ENCODE peak calls at places on chromosomes 6 and 20, in ten cellular contexts. Y, J, M, F, T, H, Z, K, L and G are unnamed samples.

GRCh38 chr6:33577106-33577535 is 3.0 kb downstream of the BAK1 start:
- DNase-seq in Y (peak; percentile 75), J (no peak), M (peak; percentile 72), F (peak; percentile 95), T (no peak), H (no peak), Z (peak; percentile 18), K (peak; percentile 39), L (no peak), G (no peak)

GRCh38 chr6:11536795-11537194 is 754 bp upstream of the TMEM170B start:
- DNase-seq in Y (no peak), J (no peak), M (no peak), F (peak; percentile 10), T (no peak), H (peak; percentile 12), Z (no peak), K (no peak), L (no peak), G (no peak)

GRCh38 chr20:2610941-2611720 is 41.3 kb upstream of the NOP56 start:
- DNase-seq in Y (no peak), J (no peak), M (no peak), F (no peak), T (no peak), H (no peak), Z (no peak), K (no peak), L (no peak), G (no peak)

GRCh38 chr6:31776563-31776960 is 566 bp downstream of the VWA7 start:
- DNase-seq in Y (no peak), J (no peak), M (no peak), F (no peak), T (no peak), H (no peak), Z (no peak), K (no peak), L (peak; percentile 5), G (no peak)

GRCh38 chr6:90895299-90896164 is 308.7 kb upstream of the MAP3K7 start:
- DNase-seq in Y (no peak), J (no peak), M (no peak), F (no peak), T (no peak), H (no peak), Z (no peak), K (no peak), L (no peak), G (no peak)

GRCh38 chr6:56408976-56409375 is 161.6 kb upstream of the COL21A1 start:
- DNase-seq in Y (no peak), J (no peak), M (no peak), F (no peak), T (no peak), H (no peak), Z (no peak), K (no peak), L (no peak), G (no peak)

GRCh38 chr6:141700836-141701235 is 431.9 kb upstream of the GJE1 start:
- DNase-seq in Y (no peak), J (no peak), M (no peak), F (no peak), T (peak; percentile 0), H (no peak), Z (no peak), K (no peak), L (no peak), G (no peak)

GRCh38 chr6:40485795-40486194 is 101.4 kb downstream of the LRFN2 start:
- DNase-seq in Y (no peak), J (no peak), M (no peak), F (no peak), T (no peak), H (no peak), Z (no peak), K (no peak), L (no peak), G (no peak)

GRCh38 chr6:160394654-160395035 is 46.5 kb downstream of the SLC22A3 start:
- DNase-seq in Y (no peak), J (no peak), M (no peak), F (no peak), T (no peak), H (no peak), Z (no peak), K (no peak), L (no peak), G (no peak)

GRCh38 chr20:35344354-35344837 is 52.2 kb upstream of the FAM83C start:
- DNase-seq in Y (peak; percentile 55), J (no peak), M (peak; percentile 70), F (peak; percentile 65), T (peak; percentile 88), H (no peak), Z (peak; percentile 95), K (peak; percentile 63), L (peak; percentile 93), G (no peak)

GRCh38 chr6:166950443-166950821 is 5.9 kb downstream of the RNASET2 start:
- DNase-seq in Y (no peak), J (no peak), M (no peak), F (peak; percentile 38), T (no peak), H (peak; percentile 87), Z (no peak), K (no peak), L (no peak), G (peak; percentile 70)

GRCh38 chr6:70956191-70956450 is 739 bp downstream of the B3GAT2 start:
- DNase-seq in Y (no peak), J (no peak), M (no peak), F (no peak), T (no peak), H (no peak), Z (no peak), K (no peak), L (no peak), G (no peak)
- TF ChIP-seq CTCF in Y (peak; percentile 12), J (peak; percentile 44), M (no peak), F (no peak), T (no peak), H (no peak), Z (no peak), K (no peak), L (no peak), G (no peak)

DNA sequence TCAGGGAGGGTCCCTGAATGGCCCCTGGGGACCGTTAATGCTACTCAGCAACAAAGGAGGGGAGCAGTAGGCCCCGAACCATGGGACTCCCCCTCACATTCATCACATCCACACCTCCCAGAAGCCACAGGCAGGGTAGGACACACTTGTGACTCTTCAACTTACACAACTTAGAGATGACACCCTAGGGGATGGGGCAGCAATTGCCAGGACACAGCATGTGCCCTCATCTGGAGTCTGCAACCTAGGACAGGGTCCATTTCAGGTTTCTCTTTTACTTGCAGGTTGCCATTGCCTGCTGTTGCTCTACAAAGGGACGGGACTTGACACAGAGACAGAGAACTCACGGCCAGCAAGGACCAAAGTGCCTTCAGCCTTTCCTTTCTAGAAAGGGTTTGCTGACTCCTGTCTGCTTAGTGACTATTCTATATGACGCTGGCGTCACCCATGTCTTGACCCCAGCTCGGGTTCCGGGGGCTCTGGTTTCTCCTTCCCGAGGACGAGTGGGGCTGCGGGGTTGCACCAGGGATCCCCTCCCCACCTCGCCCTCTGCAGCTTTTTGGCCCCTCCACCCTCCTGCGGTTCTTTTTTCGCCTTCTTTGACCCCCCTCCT is 642 bp downstream of the ULBP3 start:
- DNase-seq in Y (no peak), J (no peak), M (no peak), F (no peak), T (no peak), H (no peak), Z (no peak), K (no peak), L (no peak), G (no peak)
- H3K4me3 ChIP-seq in Y (peak overlapping the region; percentile 67), J (peak overlapping the region; percentile 85), M (peak overlapping the region; percentile 68), F (peak overlapping the region; percentile 49), T (peak overlapping the region; percentile 77), H (peak overlapping the region; percentile 45), Z (peak overlapping the region; percentile 73), K (peak overlapping the region; percentile 63), L (peak overlapping the region; percentile 80), G (peak overlapping the region; percentile 50)

GRCh38 chr20:10200329-10200728 is 18.3 kb upstream of the SNAP25 start:
- DNase-seq in Y (no peak), J (no peak), M (no peak), F (no peak), T (peak; percentile 51), H (no peak), Z (no peak), K (no peak), L (no peak), G (no peak)

GRCh38 chr20:10201321-10201870 is 17.2 kb upstream of the SNAP25 start:
- DNase-seq in Y (no peak), J (no peak), M (no peak), F (no peak), T (peak; percentile 45), H (no peak), Z (peak; percentile 50), K (no peak), L (no peak), G (no peak)
- TF ChIP-seq CTCF in Y (no peak), J (no peak), M (no peak), F (no peak), T (no peak), H (no peak), Z (no peak), K (no peak), L (no peak), G (no peak)

GRCh38 chr6:16746812-16747211 is 14.4 kb downstream of the ATXN1 start:
- DNase-seq in Y (no peak), J (no peak), M (no peak), F (no peak), T (no peak), H (no peak), Z (no peak), K (no peak), L (no peak), G (no peak)

GRCh38 chr6:16749516-16750485 is 11.5 kb downstream of the ATXN1 start:
- DNase-seq in Y (no peak), J (no peak), M (peak; percentile 55), F (no peak), T (peak; percentile 45), H (no peak), Z (no peak), K (no peak), L (peak; percentile 38), G (no peak)

GRCh38 chr6:16750566-16750965 is 10.7 kb downstream of the ATXN1 start:
- DNase-seq in Y (no peak), J (no peak), M (no peak), F (no peak), T (no peak), H (no peak), Z (no peak), K (no peak), L (no peak), G (no peak)

GRCh38 chr6:16748028-16748319 is 13.3 kb downstream of the ATXN1 start:
- DNase-seq in Y (no peak), J (no peak), M (no peak), F (no peak), T (no peak), H (no peak), Z (no peak), K (no peak), L (no peak), G (no peak)

DNA sequence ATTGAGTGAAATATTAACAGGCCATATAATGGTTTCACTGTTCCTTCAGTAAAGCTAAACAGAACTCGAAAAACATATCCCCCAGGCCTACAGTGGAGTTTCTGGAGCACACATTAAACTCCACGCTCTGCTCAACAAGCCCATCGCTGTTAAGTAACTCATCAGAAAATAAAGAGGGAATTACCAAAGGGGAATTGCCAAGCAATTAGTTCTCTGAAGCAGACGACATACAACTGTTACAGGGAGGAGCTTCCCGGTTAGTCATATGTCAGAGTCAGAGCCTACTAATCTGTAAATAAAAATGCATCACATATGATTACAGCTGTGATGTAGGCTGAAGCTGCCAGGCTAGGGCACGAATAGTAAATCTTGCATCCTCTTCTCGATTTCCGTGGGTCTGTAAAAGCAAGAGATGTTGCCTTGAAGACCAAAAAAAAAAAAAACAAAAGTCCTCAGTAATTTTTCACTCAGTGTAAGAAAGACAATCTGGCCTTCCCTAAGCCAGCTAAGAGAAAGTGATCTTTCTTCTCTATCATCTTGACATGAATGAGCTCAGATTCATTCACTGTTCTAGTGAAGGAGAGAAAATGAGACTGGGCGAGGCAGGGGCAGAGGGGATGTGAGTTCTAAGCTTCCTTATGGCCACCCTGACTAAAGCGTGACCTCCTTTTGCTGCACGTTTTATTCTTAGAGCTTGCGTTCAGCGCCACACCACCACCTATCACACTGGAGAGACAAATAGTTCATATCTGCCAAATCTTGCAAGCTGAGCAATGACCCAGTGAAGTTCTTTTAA is 13.8 kb downstream of the ATXN1 start:
- DNase-seq in Y (no peak), J (no peak), M (peak; percentile 93), F (no peak), T (peak; percentile 89), H (no peak), Z (peak; percentile 85), K (no peak), L (peak; percentile 81), G (no peak)
- H3K4me3 ChIP-seq in Y (no peak overlapping the region), J (no peak overlapping the region), M (no peak overlapping the region), F (no peak overlapping the region), T (no peak overlapping the region), H (no peak overlapping the region), Z (no peak overlapping the region), K (no peak overlapping the region), L (no peak overlapping the region), G (no peak overlapping the region)